ENCODE peak calls at places on chromosomes 11 and 22, in seven cellular contexts. U is HepG2, H is SK-N-SH, F is HCT116, S is K562, V is H1, A is GM12878. C is an unnamed sample.
A peak's percentile ranks its signal among the peaks of the same experiment; 100 is the strongest.

GRCh38 chr11:76787911-76788596 is 4.9 kb downstream of the TSKU start:
- DNase-seq in U (peak; percentile 75), H (peak; percentile 74), F (peak; percentile 61), S (peak; percentile 90), V (no peak), A (no peak), C (no peak)

GRCh38 chr22:42699281-42699681 is 21.4 kb downstream of the A4GALT start:
- DNase-seq in U (no peak), H (no peak), F (no peak), S (no peak), V (no peak), A (no peak), C (no peak)

GRCh38 chr11:113248702-113249490 is 65.5 kb upstream of the TTC12 start:
- DNase-seq in U (no peak), H (no peak), F (no peak), S (no peak), V (no peak), A (no peak), C (no peak)

GRCh38 chr11:64504999-64505398 is 86.0 kb upstream of the SLC22A12 start:
- DNase-seq in U (no peak), H (no peak), F (no peak), S (no peak), V (no peak), A (no peak), C (no peak)

GRCh38 chr22:16917144-16918003 is 90.6 kb downstream of the GAB4 start:
- DNase-seq in U (peak; percentile 57), H (peak; percentile 53), F (peak; percentile 65), S (peak; percentile 78), V (no peak), A (peak; percentile 12), C (peak; percentile 82)

GRCh38 chr11:75578977-75579376 is 16.9 kb downstream of the SERPINH1 start:
- DNase-seq in U (no peak), H (no peak), F (no peak), S (no peak), V (no peak), A (no peak), C (no peak)

GRCh38 chr11:33835143-33835878 is 56.6 kb downstream of the LMO2 start:
- DNase-seq in U (peak; percentile 33), H (peak; percentile 39), F (peak; percentile 48), S (peak; percentile 33), V (no peak), A (peak; percentile 3), C (peak; percentile 34)

GRCh38 chr11:39365809-39366436 is 2093.5 kb downstream of the LRRC4C start:
- DNase-seq in U (no peak), H (no peak), F (no peak), S (no peak), V (no peak), A (no peak), C (no peak)

GRCh38 chr11:20162824-20163777 is 2.8 kb upstream of the DBX1 start:
- DNase-seq in U (no peak), H (peak; percentile 64), F (no peak), S (no peak), V (no peak), A (no peak), C (peak; percentile 20)

GRCh38 chr11:74325649-74326645 is 14.5 kb upstream of the P4HA3 start:
- DNase-seq in U (no peak), H (no peak), F (no peak), S (no peak), V (no peak), A (no peak), C (no peak)

GRCh38 chr11:656426-656825 is 19.4 kb downstream of the DRD4 start:
- DNase-seq in U (no peak), H (no peak), F (no peak), S (no peak), V (no peak), A (no peak), C (no peak)

GRCh38 chr11:118224512-118225180 is at the start of gene JAML:
- DNase-seq in U (no peak), H (no peak), F (no peak), S (no peak), V (no peak), A (no peak), C (no peak)

GRCh38 chr11:131524186-131524585 is 153.8 kb downstream of the NTM start:
- DNase-seq in U (no peak), H (no peak), F (no peak), S (no peak), V (no peak), A (no peak), C (no peak)

GRCh38 chr11:11786771-11787170 is 55.0 kb upstream of the USP47 start:
- DNase-seq in U (no peak), H (no peak), F (no peak), S (no peak), V (no peak), A (no peak), C (peak; percentile 39)

GRCh38 chr22:48044484-48045060 is 1282.1 kb downstream of the TBC1D22A start:
- DNase-seq in U (no peak), H (no peak), F (no peak), S (no peak), V (no peak), A (no peak), C (no peak)

GRCh38 chr11:120566176-120566575 is 54.6 kb downstream of the GRIK4 start:
- DNase-seq in U (no peak), H (no peak), F (peak; percentile 65), S (no peak), V (no peak), A (no peak), C (no peak)

GRCh38 chr22:20113551-20114310 is 2.2 kb upstream of the RANBP1 start:
- DNase-seq in U (no peak), H (no peak), F (no peak), S (no peak), V (no peak), A (no peak), C (no peak)

GRCh38 chr22:27223317-27224177 is 566.2 kb downstream of the MIAT start:
- DNase-seq in U (no peak), H (no peak), F (no peak), S (no peak), V (no peak), A (no peak), C (peak; percentile 12)

GRCh38 chr22:47631571-47632102 is 869.2 kb downstream of the TBC1D22A start:
- DNase-seq in U (no peak), H (peak; percentile 71), F (peak; percentile 65), S (peak; percentile 81), V (no peak), A (no peak), C (peak; percentile 62)

GRCh38 chr22:23256986-23257888 is 76.9 kb downstream of the BCR start:
- DNase-seq in U (no peak), H (no peak), F (no peak), S (peak; percentile 57), V (no peak), A (no peak), C (no peak)

GRCh38 chr11:117316197-117316961 is at the start of gene BACE1:
- DNase-seq in U (peak; percentile 85), H (peak; percentile 96), F (peak; percentile 71), S (no peak), V (peak; percentile 72), A (no peak), C (peak; percentile 92)

GRCh38 chr22:38467904-38468760 is at the start of gene KDELR3:
- DNase-seq in U (no peak), H (peak; percentile 80), F (peak; percentile 15), S (peak; percentile 91), V (no peak), A (no peak), C (peak; percentile 63)

GRCh38 chr11:120386774-120387371 is 50.7 kb downstream of the ARHGEF12 start:
- DNase-seq in U (no peak), H (no peak), F (no peak), S (no peak), V (no peak), A (no peak), C (no peak)

GRCh38 chr22:36197065-36197440 is 4.6 kb downstream of the APOL4 start:
- DNase-seq in U (no peak), H (peak; percentile 27), F (no peak), S (peak; percentile 78), V (peak; percentile 15), A (no peak), C (no peak)

GRCh38 chr11:69654660-69655478 is 13.9 kb downstream of the CCND1 start:
- DNase-seq in U (peak; percentile 94), H (no peak), F (no peak), S (no peak), V (no peak), A (no peak), C (peak; percentile 86)
- TF ChIP-seq JUND in U (peak; percentile 94), H (no peak), F (peak; percentile 48), S (no peak), V (no peak), A (no peak), C (peak; percentile 84)

GRCh38 chr22:39469681-39470461 is 13.1 kb downstream of the MGAT3 start:
- DNase-seq in U (peak; percentile 75), H (peak; percentile 44), F (no peak), S (no peak), V (no peak), A (no peak), C (no peak)
- TF ChIP-seq JUND in U (no peak), H (no peak), F (no peak), S (no peak), V (no peak), A (no peak), C (no peak)

DNA sequence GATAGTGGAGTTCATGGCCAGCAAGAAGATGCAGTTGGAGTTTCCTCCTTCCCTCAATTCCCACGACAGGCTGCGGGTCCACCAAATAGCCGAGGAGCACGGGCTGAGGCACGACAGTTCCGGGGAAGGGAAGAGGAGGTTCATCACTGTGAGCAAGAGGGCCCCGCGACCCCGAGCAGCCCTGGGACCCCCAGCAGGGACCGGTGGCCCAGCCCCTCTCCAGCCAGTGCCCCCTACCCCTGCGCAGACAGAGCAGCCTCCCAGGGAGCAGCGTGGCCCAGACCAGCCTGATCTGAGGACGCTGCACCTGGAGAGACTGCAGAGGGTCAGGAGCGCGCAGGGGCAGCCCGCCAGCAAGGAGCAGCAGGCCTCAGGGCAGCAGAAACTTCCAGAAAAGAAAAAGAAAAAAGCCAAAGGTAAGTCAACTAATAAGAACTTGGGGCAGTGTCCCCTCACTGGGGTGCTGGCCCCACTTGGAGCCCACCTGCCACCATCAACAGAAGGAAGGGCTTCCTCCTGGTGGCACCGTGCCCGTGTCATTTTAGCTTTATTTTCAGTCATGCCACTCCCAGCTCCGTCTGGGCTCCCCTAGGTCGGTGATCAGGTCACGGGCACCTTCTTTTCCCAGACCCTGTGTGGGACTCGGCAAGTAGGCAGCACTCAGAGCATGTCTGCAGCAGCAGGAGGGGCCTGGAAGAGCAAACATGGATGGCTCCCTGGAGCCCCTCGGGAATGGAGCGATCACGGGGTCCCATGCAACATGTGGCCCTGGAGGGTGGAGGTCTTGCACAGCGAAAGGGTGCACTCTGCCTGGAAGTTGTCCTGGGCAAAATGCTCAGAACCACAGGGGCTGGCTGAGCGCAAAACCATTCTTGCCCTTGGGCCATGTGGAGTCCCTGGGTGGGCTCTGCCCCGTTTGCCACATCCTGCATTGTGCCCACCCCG is 33.3 kb downstream of the IGHMBP2 start:
- DNase-seq in U (no peak), H (no peak), F (no peak), S (no peak), V (no peak), A (no peak), C (no peak)
- TF ChIP-seq JUND in U (no peak), H (no peak), F (no peak), S (no peak), V (no peak), A (no peak), C (no peak)

DNA sequence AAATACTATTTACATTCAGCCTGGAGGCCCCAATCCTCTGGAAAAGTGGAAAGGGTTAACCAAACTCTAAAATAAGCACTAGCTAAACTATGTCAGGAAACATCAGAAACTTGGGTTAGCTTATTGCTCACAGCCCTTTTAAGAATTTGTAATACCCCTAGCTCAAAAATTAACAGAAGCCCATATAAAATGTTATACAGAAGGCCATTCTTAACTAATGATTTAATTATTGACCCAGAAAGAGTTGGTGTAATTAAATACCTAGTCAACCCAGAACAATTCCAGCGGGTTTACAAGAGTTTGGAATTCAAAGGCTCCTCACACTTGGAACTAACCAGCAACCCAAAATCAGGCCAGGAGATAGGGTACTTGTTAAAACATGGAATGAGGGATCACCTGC is 88.8 kb downstream of the PIWIL4 start:
- DNase-seq in U (no peak), H (no peak), F (no peak), S (no peak), V (no peak), A (no peak), C (no peak)
- TF ChIP-seq JUND in U (no peak), H (no peak), F (no peak), S (no peak), V (no peak), A (no peak), C (no peak)

C was measured in T47D.